ENCODE peak calls at places on chromosomes 1 and 21, in five cellular contexts. One of them, this sample, is unnamed.

GRCh38 chr1:184622136-184622823 is 132.4 kb downstream of the EDEM3 start:
- DNase-seq in GM12878: no peak
- DNase-seq in K562: no peak
- DNase-seq in H1: no peak
- DNase-seq in HepG2: no peak
- DNase-seq in this sample: peak; percentile 29

GRCh38 chr1:58839871-58840835 is 56.3 kb upstream of the JUN start:
- DNase-seq in GM12878: no peak
- DNase-seq in K562: no peak
- DNase-seq in H1: no peak
- DNase-seq in HepG2: no peak
- DNase-seq in this sample: no peak

GRCh38 chr1:21822349-21822748 is 10.3 kb downstream of the LDLRAD2 start:
- DNase-seq in GM12878: no peak
- DNase-seq in K562: peak; percentile 96
- DNase-seq in H1: peak; percentile 72
- DNase-seq in HepG2: no peak
- DNase-seq in this sample: no peak

GRCh38 chr1:209912306-209912705 is 25.7 kb upstream of the SYT14 start:
- DNase-seq in GM12878: no peak
- DNase-seq in K562: no peak
- DNase-seq in H1: no peak
- DNase-seq in HepG2: no peak
- DNase-seq in this sample: no peak

GRCh38 chr1:114353233-114353632 is 157.8 kb downstream of the TRIM33 start:
- DNase-seq in GM12878: no peak
- DNase-seq in K562: no peak
- DNase-seq in H1: peak; percentile 46
- DNase-seq in HepG2: peak; percentile 10
- DNase-seq in this sample: no peak

GRCh38 chr1:245173446-245174178 is 18.8 kb downstream of the KIF26B start:
- DNase-seq in GM12878: no peak
- DNase-seq in K562: no peak
- DNase-seq in H1: no peak
- DNase-seq in HepG2: no peak
- DNase-seq in this sample: no peak

GRCh38 chr1:213989740-213990472 is 2.1 kb downstream of the PROX1 start:
- DNase-seq in GM12878: no peak
- DNase-seq in K562: no peak
- DNase-seq in H1: no peak
- DNase-seq in HepG2: no peak
- DNase-seq in this sample: no peak

GRCh38 chr1:19287436-19288185 is 959 bp downstream of the AKR7A3 start:
- DNase-seq in GM12878: no peak
- DNase-seq in K562: no peak
- DNase-seq in H1: no peak
- DNase-seq in HepG2: no peak
- DNase-seq in this sample: no peak

GRCh38 chr1:125086611-125087010 is 3901.8 kb downstream of the SRGAP2C start:
- DNase-seq in GM12878: no peak
- DNase-seq in K562: no peak
- DNase-seq in H1: no peak
- DNase-seq in HepG2: no peak
- DNase-seq in this sample: no peak

GRCh38 chr1:227215863-227216510 is 102.3 kb downstream of the CDC42BPA start:
- DNase-seq in GM12878: no peak
- DNase-seq in K562: no peak
- DNase-seq in H1: no peak
- DNase-seq in HepG2: no peak
- DNase-seq in this sample: no peak

GRCh38 chr1:56527548-56528302 is 51.6 kb downstream of the PLPP3 start:
- DNase-seq in GM12878: no peak
- DNase-seq in K562: no peak
- DNase-seq in H1: no peak
- DNase-seq in HepG2: no peak
- DNase-seq in this sample: no peak

GRCh38 chr1:66575739-66576138 is 41.8 kb downstream of the SGIP1 start:
- DNase-seq in GM12878: no peak
- DNase-seq in K562: no peak
- DNase-seq in H1: no peak
- DNase-seq in HepG2: peak; percentile 24
- DNase-seq in this sample: no peak

GRCh38 chr1:238961790-238962189 is 424.6 kb upstream of the CHRM3 start:
- DNase-seq in GM12878: no peak
- DNase-seq in K562: no peak
- DNase-seq in H1: no peak
- DNase-seq in HepG2: no peak
- DNase-seq in this sample: no peak

GRCh38 chr21:35172231-35172630 is 123.1 kb upstream of the RUNX1 start:
- DNase-seq in GM12878: no peak
- DNase-seq in K562: no peak
- DNase-seq in H1: no peak
- DNase-seq in HepG2: no peak
- DNase-seq in this sample: no peak

GRCh38 chr1:241229216-241229615 is 127.8 kb downstream of the RGS7 start:
- DNase-seq in GM12878: no peak
- DNase-seq in K562: no peak
- DNase-seq in H1: no peak
- DNase-seq in HepG2: no peak
- DNase-seq in this sample: no peak

GRCh38 chr1:219345953-219346352 is 172.3 kb downstream of the LYPLAL1 start:
- DNase-seq in GM12878: no peak
- DNase-seq in K562: no peak
- DNase-seq in H1: no peak
- DNase-seq in HepG2: no peak
- DNase-seq in this sample: no peak

GRCh38 chr1:2945821-2946231 is 75.4 kb upstream of the ACTRT2 start:
- DNase-seq in GM12878: no peak
- DNase-seq in K562: no peak
- DNase-seq in H1: no peak
- DNase-seq in HepG2: no peak
- DNase-seq in this sample: no peak

DNA sequence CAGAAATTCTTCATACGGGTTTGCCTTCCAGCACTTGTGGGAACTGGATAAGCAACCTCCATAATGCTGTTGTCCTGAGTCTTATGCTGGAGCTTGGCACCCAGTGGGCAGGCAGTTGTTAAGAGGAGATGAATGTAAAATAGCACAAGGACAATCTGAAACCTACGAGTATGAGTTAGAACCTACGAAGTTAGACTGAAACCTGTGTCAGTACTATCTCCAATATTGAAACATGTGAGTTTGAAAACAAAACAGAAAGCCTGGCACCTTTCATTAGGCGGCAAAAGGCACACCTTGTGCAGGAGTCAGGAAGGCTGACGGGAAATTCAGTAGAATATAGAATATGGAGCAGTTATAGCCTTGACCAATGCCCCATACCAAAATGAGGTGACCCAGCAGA is 489.7 kb upstream of the RGS18 start:
- DNase-seq in GM12878: no peak
- DNase-seq in K562: no peak
- DNase-seq in H1: no peak
- DNase-seq in HepG2: no peak
- DNase-seq in this sample: no peak
- TF ChIP-seq HDAC2 in GM12878: no peak
- TF ChIP-seq HDAC2 in K562: no peak
- TF ChIP-seq HDAC2 in H1: no peak
- TF ChIP-seq HDAC2 in HepG2: no peak
- TF ChIP-seq HDAC2 in this sample: no peak

DNA sequence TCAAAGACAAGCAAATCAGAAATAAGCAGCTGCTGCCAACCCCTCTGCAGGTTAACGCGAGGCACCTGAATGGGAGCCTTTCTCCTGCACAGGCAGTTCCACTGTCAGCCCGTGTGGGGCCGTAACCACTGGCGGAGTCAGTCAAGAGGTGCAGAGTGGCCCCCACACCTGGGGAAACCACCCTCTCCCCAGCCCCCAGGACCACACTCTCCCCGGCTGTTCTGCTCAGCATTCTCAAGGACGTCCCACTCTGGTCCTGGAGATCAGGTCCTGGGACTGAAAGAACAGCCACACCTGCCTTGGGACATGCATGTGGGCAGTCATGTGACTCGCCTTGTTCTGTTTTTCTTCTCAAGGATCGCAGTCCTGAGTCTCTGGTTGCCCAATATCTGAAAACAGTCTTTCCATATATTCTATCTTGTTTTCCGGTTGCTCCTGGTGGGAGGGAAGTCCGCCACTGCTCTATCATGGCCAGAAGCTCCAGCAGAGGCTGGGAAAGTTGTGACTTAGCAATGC is 252.5 kb downstream of the PTPRU start:
- DNase-seq in GM12878: no peak
- DNase-seq in K562: no peak
- DNase-seq in H1: peak; percentile 39
- DNase-seq in HepG2: no peak
- DNase-seq in this sample: no peak
- TF ChIP-seq RFX5 in GM12878: no peak
- TF ChIP-seq RFX5 in K562: no peak
- TF ChIP-seq RFX5 in H1: no peak
- TF ChIP-seq RFX5 in HepG2: no peak
- TF ChIP-seq RFX5 in this sample: no peak

GRCh38 chr1:63317007-63317813 is 5.2 kb upstream of the FOXD3 start:
- DNase-seq in GM12878: no peak
- DNase-seq in K562: peak; percentile 83
- DNase-seq in H1: peak; percentile 93
- DNase-seq in HepG2: peak; percentile 41
- DNase-seq in this sample: peak; percentile 71
- TF ChIP-seq HDAC2 in GM12878: no peak
- TF ChIP-seq HDAC2 in K562: no peak
- TF ChIP-seq HDAC2 in H1: no peak
- TF ChIP-seq HDAC2 in HepG2: peak; percentile 39
- TF ChIP-seq HDAC2 in this sample: no peak

DNA sequence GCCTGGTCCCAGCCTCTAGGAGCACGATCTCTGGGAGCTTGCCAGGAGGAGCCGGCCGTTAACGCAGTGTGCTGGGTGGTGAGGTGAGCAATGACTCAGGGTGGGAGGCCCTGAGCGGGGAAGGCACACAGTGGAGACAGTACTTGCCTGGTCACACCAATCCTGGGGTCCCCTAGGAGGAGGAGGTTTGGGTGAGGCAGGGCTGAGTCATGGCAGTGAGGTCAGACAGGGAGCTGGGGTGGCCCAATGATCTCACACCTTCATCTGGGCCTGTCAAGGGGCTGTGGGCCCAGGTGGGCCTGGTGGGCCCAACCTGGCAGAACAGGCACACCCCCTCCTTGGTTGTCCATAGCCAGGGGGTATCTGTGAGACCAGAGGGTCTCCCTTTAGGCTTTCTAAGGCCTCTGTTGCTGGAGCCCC is 8.6 kb upstream of the EDN2 start:
- DNase-seq in GM12878: no peak
- DNase-seq in K562: peak; percentile 80
- DNase-seq in H1: no peak
- DNase-seq in HepG2: no peak
- DNase-seq in this sample: peak; percentile 61
- TF ChIP-seq RFX5 in GM12878: no peak
- TF ChIP-seq RFX5 in K562: no peak
- TF ChIP-seq RFX5 in H1: no peak
- TF ChIP-seq RFX5 in HepG2: no peak
- TF ChIP-seq RFX5 in this sample: no peak

GRCh38 chr1:109327285-109327684 is 20.5 kb upstream of the MYBPHL start:
- DNase-seq in GM12878: no peak
- DNase-seq in K562: no peak
- DNase-seq in H1: no peak
- DNase-seq in HepG2: no peak
- DNase-seq in this sample: no peak
- TF ChIP-seq HDAC2 in GM12878: no peak
- TF ChIP-seq HDAC2 in K562: no peak
- TF ChIP-seq HDAC2 in H1: no peak
- TF ChIP-seq HDAC2 in HepG2: no peak
- TF ChIP-seq HDAC2 in this sample: no peak

GRCh38 chr1:203537806-203538464 is 44.0 kb downstream of the OPTC start:
- DNase-seq in GM12878: no peak
- DNase-seq in K562: no peak
- DNase-seq in H1: no peak
- DNase-seq in HepG2: peak; percentile 73
- DNase-seq in this sample: peak; percentile 61
- TF ChIP-seq RFX5 in GM12878: no peak
- TF ChIP-seq RFX5 in K562: no peak
- TF ChIP-seq RFX5 in H1: no peak
- TF ChIP-seq RFX5 in HepG2: no peak
- TF ChIP-seq RFX5 in this sample: no peak

GRCh38 chr1:77347646-77348045 is 65.8 kb downstream of the AK5 start:
- DNase-seq in GM12878: no peak
- DNase-seq in K562: peak; percentile 43
- DNase-seq in H1: no peak
- DNase-seq in HepG2: peak; percentile 6
- DNase-seq in this sample: peak; percentile 64
- TF ChIP-seq HDAC2 in GM12878: no peak
- TF ChIP-seq HDAC2 in K562: no peak
- TF ChIP-seq HDAC2 in H1: no peak
- TF ChIP-seq HDAC2 in HepG2: no peak
- TF ChIP-seq HDAC2 in this sample: no peak

GRCh38 chr1:15579683-15580047 is 5.2 kb downstream of the AGMAT start:
- DNase-seq in GM12878: peak; percentile 41
- DNase-seq in K562: no peak
- DNase-seq in H1: no peak
- DNase-seq in HepG2: no peak
- DNase-seq in this sample: no peak
- TF ChIP-seq RFX5 in GM12878: no peak
- TF ChIP-seq RFX5 in K562: no peak
- TF ChIP-seq RFX5 in H1: no peak
- TF ChIP-seq RFX5 in HepG2: no peak
- TF ChIP-seq RFX5 in this sample: no peak

This sample was measured in A549.